ENCODE peak calls at places on chromosomes 3 and 15, in ten cellular contexts. One of them, this sample, is unnamed.

GRCh38 chr15:70401709-70402108 is 304.0 kb upstream of the TLE3 start:
- DNase-seq in stomach: no peak
- DNase-seq in spleen: no peak
- DNase-seq in AG04450: no peak
- DNase-seq in bronchial epithelial cell: no peak
- DNase-seq in heart right ventricle: no peak
- DNase-seq in A549: no peak
- DNase-seq in IMR-90: no peak
- DNase-seq in CD8-positive, alpha-beta T cell: no peak
- DNase-seq in GM23338: no peak
- DNase-seq in this sample: no peak

GRCh38 chr15:92158426-92158825 is 235.3 kb upstream of the ST8SIA2 start:
- DNase-seq in stomach: peak
- DNase-seq in spleen: no peak
- DNase-seq in AG04450: no peak
- DNase-seq in bronchial epithelial cell: peak
- DNase-seq in heart right ventricle: no peak
- DNase-seq in A549: peak
- DNase-seq in IMR-90: peak
- DNase-seq in CD8-positive, alpha-beta T cell: peak
- DNase-seq in GM23338: peak
- DNase-seq in this sample: no peak

GRCh38 chr3:66029443-66029842 is 9.3 kb downstream of the MAGI1 start:
- DNase-seq in stomach: no peak
- DNase-seq in spleen: no peak
- DNase-seq in AG04450: no peak
- DNase-seq in bronchial epithelial cell: no peak
- DNase-seq in heart right ventricle: no peak
- DNase-seq in A549: no peak
- DNase-seq in IMR-90: peak
- DNase-seq in CD8-positive, alpha-beta T cell: no peak
- DNase-seq in GM23338: no peak
- DNase-seq in this sample: no peak

GRCh38 chr3:99674086-99674789 is 35.8 kb downstream of the COL8A1 start:
- DNase-seq in stomach: no peak
- DNase-seq in spleen: no peak
- DNase-seq in AG04450: no peak
- DNase-seq in bronchial epithelial cell: peak
- DNase-seq in heart right ventricle: no peak
- DNase-seq in A549: no peak
- DNase-seq in IMR-90: peak
- DNase-seq in CD8-positive, alpha-beta T cell: no peak
- DNase-seq in GM23338: no peak
- DNase-seq in this sample: no peak

GRCh38 chr3:8460815-8461482 is 40.7 kb upstream of the LMCD1 start:
- DNase-seq in stomach: no peak
- DNase-seq in spleen: no peak
- DNase-seq in AG04450: no peak
- DNase-seq in bronchial epithelial cell: no peak
- DNase-seq in heart right ventricle: no peak
- DNase-seq in A549: no peak
- DNase-seq in IMR-90: peak
- DNase-seq in CD8-positive, alpha-beta T cell: no peak
- DNase-seq in GM23338: no peak
- DNase-seq in this sample: no peak

GRCh38 chr15:79673416-79674123 is 223.2 kb downstream of the MTHFS start:
- DNase-seq in stomach: no peak
- DNase-seq in spleen: no peak
- DNase-seq in AG04450: no peak
- DNase-seq in bronchial epithelial cell: peak
- DNase-seq in heart right ventricle: no peak
- DNase-seq in A549: peak
- DNase-seq in IMR-90: peak
- DNase-seq in CD8-positive, alpha-beta T cell: no peak
- DNase-seq in GM23338: peak
- DNase-seq in this sample: no peak

GRCh38 chr15:100944237-100944875 is 25.2 kb downstream of the LRRK1 start:
- DNase-seq in stomach: no peak
- DNase-seq in spleen: no peak
- DNase-seq in AG04450: no peak
- DNase-seq in bronchial epithelial cell: no peak
- DNase-seq in heart right ventricle: no peak
- DNase-seq in A549: no peak
- DNase-seq in IMR-90: no peak
- DNase-seq in CD8-positive, alpha-beta T cell: no peak
- DNase-seq in GM23338: no peak
- DNase-seq in this sample: no peak

GRCh38 chr3:9224490-9224889 is 25.0 kb downstream of the SRGAP3 start:
- DNase-seq in stomach: no peak
- DNase-seq in spleen: no peak
- DNase-seq in AG04450: no peak
- DNase-seq in bronchial epithelial cell: peak
- DNase-seq in heart right ventricle: no peak
- DNase-seq in A549: no peak
- DNase-seq in IMR-90: no peak
- DNase-seq in CD8-positive, alpha-beta T cell: no peak
- DNase-seq in GM23338: no peak
- DNase-seq in this sample: no peak

GRCh38 chr3:46976326-46977190 is at the start of gene CCDC12:
- DNase-seq in stomach: peak
- DNase-seq in spleen: peak
- DNase-seq in AG04450: peak
- DNase-seq in bronchial epithelial cell: peak
- DNase-seq in heart right ventricle: peak
- DNase-seq in A549: peak
- DNase-seq in IMR-90: peak
- DNase-seq in CD8-positive, alpha-beta T cell: peak
- DNase-seq in GM23338: peak
- DNase-seq in this sample: peak

DNA sequence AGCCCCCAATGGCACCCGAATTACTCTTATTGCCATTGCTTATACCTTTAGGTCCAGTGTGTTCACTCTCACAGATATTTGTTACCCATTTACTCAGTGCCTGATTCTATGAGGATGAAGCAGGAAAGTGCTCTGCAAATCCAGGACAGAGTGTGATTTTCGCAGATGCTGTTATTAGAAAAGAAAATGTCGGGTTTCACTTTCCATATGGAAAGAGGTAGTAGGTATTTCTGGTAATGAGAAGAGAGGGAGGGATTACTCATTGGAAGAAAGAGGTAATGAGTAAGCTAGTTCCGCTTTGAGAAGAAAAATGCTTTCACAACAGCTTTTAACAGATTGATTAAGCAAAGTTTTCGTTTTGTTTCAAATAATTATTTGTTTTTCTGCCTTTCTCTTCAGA is 336.3 kb upstream of the CFAP20DC start:
- DNase-seq in stomach: no peak
- DNase-seq in spleen: no peak
- DNase-seq in AG04450: no peak
- DNase-seq in bronchial epithelial cell: peak
- DNase-seq in heart right ventricle: no peak
- DNase-seq in A549: no peak
- DNase-seq in IMR-90: no peak
- DNase-seq in CD8-positive, alpha-beta T cell: no peak
- DNase-seq in GM23338: no peak
- DNase-seq in this sample: no peak
- H3K4me3 ChIP-seq in stomach: no peak
- H3K4me3 ChIP-seq in spleen: no peak
- H3K4me3 ChIP-seq in AG04450: no peak
- H3K4me3 ChIP-seq in bronchial epithelial cell: no peak
- H3K4me3 ChIP-seq in heart right ventricle: no peak
- H3K4me3 ChIP-seq in A549: no peak
- H3K4me3 ChIP-seq in IMR-90: no peak
- H3K4me3 ChIP-seq in CD8-positive, alpha-beta T cell: no peak
- H3K4me3 ChIP-seq in GM23338: no peak
- H3K4me3 ChIP-seq in this sample: no peak

DNA sequence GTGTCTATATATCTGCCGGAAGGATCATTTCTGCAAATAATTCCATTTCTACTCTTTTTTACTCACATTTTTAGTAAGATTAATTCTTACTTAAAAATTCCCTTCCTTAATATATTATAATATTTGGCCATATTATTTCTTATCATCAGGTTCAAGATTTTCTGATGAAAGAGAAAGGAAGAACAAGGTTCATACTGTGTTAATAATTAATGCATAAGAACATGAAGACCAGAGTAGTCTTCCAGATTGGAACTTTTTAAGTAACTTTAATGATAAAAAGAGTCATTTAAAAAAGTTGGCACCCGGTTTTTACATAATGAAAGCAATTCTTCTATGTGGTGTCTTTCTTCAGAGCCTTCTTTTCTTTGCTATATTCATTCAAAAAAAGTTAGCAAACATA is 590 bp downstream of the ACKR4 start:
- DNase-seq in stomach: no peak
- DNase-seq in spleen: no peak
- DNase-seq in AG04450: no peak
- DNase-seq in bronchial epithelial cell: no peak
- DNase-seq in heart right ventricle: no peak
- DNase-seq in A549: no peak
- DNase-seq in IMR-90: no peak
- DNase-seq in CD8-positive, alpha-beta T cell: no peak
- DNase-seq in GM23338: no peak
- DNase-seq in this sample: no peak
- H3K4me3 ChIP-seq in stomach: peak
- H3K4me3 ChIP-seq in spleen: peak
- H3K4me3 ChIP-seq in AG04450: no peak
- H3K4me3 ChIP-seq in bronchial epithelial cell: no peak
- H3K4me3 ChIP-seq in heart right ventricle: peak
- H3K4me3 ChIP-seq in A549: no peak
- H3K4me3 ChIP-seq in IMR-90: no peak
- H3K4me3 ChIP-seq in CD8-positive, alpha-beta T cell: no peak
- H3K4me3 ChIP-seq in GM23338: no peak
- H3K4me3 ChIP-seq in this sample: no peak

GRCh38 chr3:42665050-42665878 is 11.8 kb downstream of the ZBTB47 start:
- DNase-seq in stomach: no peak
- DNase-seq in spleen: no peak
- DNase-seq in AG04450: no peak
- DNase-seq in bronchial epithelial cell: no peak
- DNase-seq in heart right ventricle: no peak
- DNase-seq in A549: no peak
- DNase-seq in IMR-90: no peak
- DNase-seq in CD8-positive, alpha-beta T cell: no peak
- DNase-seq in GM23338: no peak
- DNase-seq in this sample: no peak
- H3K4me3 ChIP-seq in stomach: no peak
- H3K4me3 ChIP-seq in spleen: no peak
- H3K4me3 ChIP-seq in AG04450: no peak
- H3K4me3 ChIP-seq in bronchial epithelial cell: no peak
- H3K4me3 ChIP-seq in heart right ventricle: no peak
- H3K4me3 ChIP-seq in A549: no peak
- H3K4me3 ChIP-seq in IMR-90: no peak
- H3K4me3 ChIP-seq in CD8-positive, alpha-beta T cell: no peak
- H3K4me3 ChIP-seq in GM23338: no peak
- H3K4me3 ChIP-seq in this sample: no peak

GRCh38 chr3:186788482-186789370 is 5.3 kb downstream of the EIF4A2 start:
- DNase-seq in stomach: no peak
- DNase-seq in spleen: no peak
- DNase-seq in AG04450: no peak
- DNase-seq in bronchial epithelial cell: no peak
- DNase-seq in heart right ventricle: no peak
- DNase-seq in A549: no peak
- DNase-seq in IMR-90: no peak
- DNase-seq in CD8-positive, alpha-beta T cell: no peak
- DNase-seq in GM23338: no peak
- DNase-seq in this sample: no peak

GRCh38 chr3:186785517-186786018 is 2.2 kb downstream of the EIF4A2 start:
- DNase-seq in stomach: no peak
- DNase-seq in spleen: no peak
- DNase-seq in AG04450: no peak
- DNase-seq in bronchial epithelial cell: no peak
- DNase-seq in heart right ventricle: no peak
- DNase-seq in A549: no peak
- DNase-seq in IMR-90: no peak
- DNase-seq in CD8-positive, alpha-beta T cell: no peak
- DNase-seq in GM23338: no peak
- DNase-seq in this sample: no peak

GRCh38 chr3:186784820-186785516 is 1.6 kb downstream of the EIF4A2 start:
- DNase-seq in stomach: no peak
- DNase-seq in spleen: no peak
- DNase-seq in AG04450: no peak
- DNase-seq in bronchial epithelial cell: no peak
- DNase-seq in heart right ventricle: no peak
- DNase-seq in A549: no peak
- DNase-seq in IMR-90: no peak
- DNase-seq in CD8-positive, alpha-beta T cell: no peak
- DNase-seq in GM23338: no peak
- DNase-seq in this sample: no peak

GRCh38 chr3:186787642-186788481 is 4.5 kb downstream of the EIF4A2 start:
- DNase-seq in stomach: no peak
- DNase-seq in spleen: no peak
- DNase-seq in AG04450: no peak
- DNase-seq in bronchial epithelial cell: no peak
- DNase-seq in heart right ventricle: no peak
- DNase-seq in A549: no peak
- DNase-seq in IMR-90: no peak
- DNase-seq in CD8-positive, alpha-beta T cell: no peak
- DNase-seq in GM23338: no peak
- DNase-seq in this sample: no peak

DNA sequence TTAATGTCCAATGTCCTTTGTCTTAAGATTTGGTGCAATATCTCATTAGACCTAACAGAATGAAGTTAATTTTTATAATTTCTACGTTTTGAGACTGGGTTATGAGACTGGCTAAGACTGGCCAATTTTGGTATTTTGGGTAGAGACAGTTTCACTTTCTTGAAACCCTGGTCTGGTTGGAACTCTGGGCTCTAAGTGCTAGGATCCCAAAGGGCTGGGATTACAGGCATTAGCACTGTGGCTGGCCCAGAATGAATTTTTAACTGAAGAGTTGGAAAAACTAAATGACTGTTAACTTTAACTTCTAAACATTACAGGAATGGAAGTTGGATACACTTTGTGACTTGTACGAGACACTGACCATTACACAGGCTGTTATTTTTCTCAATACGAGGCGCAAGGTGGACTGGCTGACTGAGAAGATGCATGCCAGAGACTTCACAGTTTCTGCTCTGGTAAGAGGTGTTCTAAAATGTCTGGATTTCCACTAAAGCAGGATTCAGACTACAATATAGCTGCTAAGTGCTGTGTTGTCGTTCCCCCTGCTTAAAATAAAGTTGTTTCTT is 3.5 kb downstream of the EIF4A2 start:
- DNase-seq in stomach: no peak
- DNase-seq in spleen: no peak
- DNase-seq in AG04450: no peak
- DNase-seq in bronchial epithelial cell: no peak
- DNase-seq in heart right ventricle: no peak
- DNase-seq in A549: no peak
- DNase-seq in IMR-90: no peak
- DNase-seq in CD8-positive, alpha-beta T cell: no peak
- DNase-seq in GM23338: no peak
- DNase-seq in this sample: no peak
- H3K4me3 ChIP-seq in stomach: peak
- H3K4me3 ChIP-seq in spleen: peak
- H3K4me3 ChIP-seq in AG04450: peak
- H3K4me3 ChIP-seq in bronchial epithelial cell: no peak
- H3K4me3 ChIP-seq in heart right ventricle: peak
- H3K4me3 ChIP-seq in A549: peak
- H3K4me3 ChIP-seq in IMR-90: no peak
- H3K4me3 ChIP-seq in CD8-positive, alpha-beta T cell: no peak
- H3K4me3 ChIP-seq in GM23338: peak
- H3K4me3 ChIP-seq in this sample: peak

This sample was measured in HAP-1.